ENCODE peak calls at places on chromosomes 13 and 19, in seven cellular contexts. X, R, T, V, I, C and F are unnamed samples.

GRCh38 chr13:32176696-32177095 is 138.5 kb downstream of the ZAR1L start:
- DNase-seq in I (no peak), R (no peak), T (no peak), X (no peak), C (no peak), V (no peak), F (no peak)

GRCh38 chr19:42468273-42468796 is 25.6 kb upstream of the CXCL17 start:
- DNase-seq in I (peak), V (peak), T (peak), X (no peak), R (peak), C (no peak), F (peak)

GRCh38 chr13:25169356-25169755 is 2.7 kb downstream of the AMER2 start:
- DNase-seq in C (no peak), V (no peak), T (no peak), X (no peak), I (no peak), R (no peak), F (no peak)

GRCh38 chr13:74444161-74444571 is 310.0 kb upstream of the KLF12 start:
- DNase-seq in I (no peak), X (no peak), C (no peak), V (peak), R (peak), T (peak), F (no peak)

GRCh38 chr13:99215466-99215865 is 14.8 kb downstream of the UBAC2 start:
- DNase-seq in T (no peak), I (no peak), R (no peak), C (no peak), X (no peak), V (no peak), F (no peak)

GRCh38 chr13:41670873-41671443 is 213.6 kb downstream of the RGCC start:
- DNase-seq in C (no peak), T (no peak), R (no peak), X (no peak), V (no peak), I (no peak), F (no peak)

GRCh38 chr13:107457686-107458085 is 757.6 kb downstream of the LIG4 start:
- DNase-seq in I (no peak), R (no peak), C (no peak), T (no peak), X (no peak), V (no peak), F (no peak)

GRCh38 chr13:33204130-33204927 is 81.2 kb downstream of the STARD13 start:
- DNase-seq in T (no peak), X (peak), V (peak), R (peak), C (no peak), I (peak), F (no peak)

GRCh38 chr13:32334676-32335075 is 19.4 kb downstream of the BRCA2 start:
- DNase-seq in C (no peak), V (peak), I (no peak), T (no peak), R (no peak), X (no peak), F (no peak)

GRCh38 chr13:66074018-66074615 is 1156.0 kb downstream of the PCDH9 start:
- DNase-seq in V (no peak), C (no peak), X (no peak), R (no peak), I (no peak), T (no peak), F (no peak)

GRCh38 chr13:66068683-66069082 is 1161.5 kb downstream of the PCDH9 start:
- DNase-seq in I (no peak), X (no peak), R (no peak), T (no peak), V (no peak), C (no peak), F (no peak)

GRCh38 chr13:66071018-66071417 is 1159.1 kb downstream of the PCDH9 start:
- DNase-seq in C (no peak), V (no peak), I (no peak), T (no peak), R (no peak), X (no peak), F (no peak)

GRCh38 chr13:66071608-66072007 is 1158.5 kb downstream of the PCDH9 start:
- DNase-seq in T (no peak), C (no peak), R (no peak), X (no peak), I (no peak), V (no peak), F (no peak)

GRCh38 chr13:66069570-66069969 is 1160.6 kb downstream of the PCDH9 start:
- DNase-seq in I (no peak), V (peak), C (no peak), R (peak), T (no peak), X (no peak), F (no peak)
- TF ChIP-seq CTCF in I (no peak), V (no peak), C (no peak), R (no peak), T (no peak), X (no peak), F (no peak)

DNA sequence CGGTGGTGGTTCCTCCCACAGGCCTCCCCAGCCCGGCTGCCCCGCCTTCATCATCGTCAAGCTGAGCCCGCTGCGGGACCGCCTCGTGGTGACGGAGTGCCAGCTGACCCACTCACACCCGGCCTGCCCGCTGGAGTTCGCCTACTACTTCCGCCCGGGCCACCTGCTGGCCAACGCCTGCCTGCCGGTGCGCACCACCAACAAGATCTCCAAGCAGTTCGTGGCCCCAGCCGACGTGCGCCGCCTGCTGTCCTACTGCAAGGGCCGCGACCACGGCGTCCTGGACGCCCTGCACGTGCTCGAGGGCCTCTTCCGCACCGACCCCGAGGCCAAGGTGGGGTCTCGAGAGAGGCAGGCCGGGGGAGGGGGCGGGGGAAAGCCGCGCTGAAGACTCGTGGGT is 12.0 kb downstream of the ZSWIM9 start:
- DNase-seq in C (no peak), X (no peak), I (no peak), V (no peak), R (no peak), T (no peak), F (no peak)
- TF ChIP-seq CTCF in C (no peak), X (no peak), I (peak), V (no peak), R (peak), T (no peak), F (peak)

DNA sequence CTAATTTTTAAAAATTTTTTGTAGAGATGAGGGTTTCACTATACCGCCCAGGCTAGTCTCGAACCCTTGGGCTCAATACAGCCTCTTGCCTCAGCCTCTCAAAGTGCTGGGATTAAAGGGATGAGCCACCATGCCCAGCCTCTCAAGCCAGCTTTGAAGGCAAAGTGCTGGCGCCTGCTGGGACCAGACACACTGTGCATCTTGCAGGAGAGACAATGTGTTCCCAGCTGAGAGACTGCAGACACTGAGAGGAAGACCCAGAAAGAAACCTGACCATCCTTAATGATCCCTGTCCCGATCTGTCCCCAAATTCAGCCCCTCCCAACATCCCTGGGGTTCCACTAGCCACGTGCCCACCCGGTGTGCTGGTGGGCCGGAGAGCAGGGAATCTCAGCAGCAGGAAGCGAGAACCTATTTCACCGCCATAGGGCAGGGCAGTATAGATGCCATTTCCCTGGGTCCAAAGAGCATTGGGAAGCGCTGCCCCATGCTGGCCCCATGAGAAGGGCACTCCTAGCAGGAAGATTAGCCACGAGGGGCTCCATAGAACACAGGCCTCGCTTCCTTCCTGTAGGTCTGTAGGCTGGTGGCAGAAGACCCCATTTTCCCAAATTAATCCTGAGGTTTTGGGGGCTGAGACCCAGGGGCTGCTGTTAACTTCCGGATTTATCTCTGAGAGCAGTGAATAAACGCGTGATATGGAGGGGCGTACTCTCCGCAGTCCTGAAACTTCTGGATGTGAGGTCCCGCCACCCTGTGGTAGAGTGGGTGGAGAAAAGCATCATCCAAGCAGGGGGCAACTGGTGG is 968 bp downstream of the RAVER1 start:
- DNase-seq in T (no peak), C (no peak), I (no peak), X (no peak), V (no peak), R (no peak), F (no peak)
- TF ChIP-seq CTCF in T (no peak), C (no peak), I (peak), X (no peak), V (no peak), R (peak), F (no peak)

GRCh38 chr13:49495783-49496762 is at the start of gene PHF11:
- DNase-seq in R (peak), X (peak), T (peak), C (peak), I (no peak), V (peak), F (peak)

GRCh38 chr13:49498211-49498610 is 2.5 kb downstream of the PHF11 start:
- DNase-seq in T (no peak), R (no peak), V (no peak), I (no peak), X (no peak), C (no peak), F (no peak)

GRCh38 chr13:49497272-49497671 is 1.5 kb downstream of the PHF11 start:
- DNase-seq in X (no peak), R (no peak), C (no peak), I (no peak), T (no peak), V (no peak), F (no peak)

GRCh38 chr13:49499889-49500660 is 4.3 kb downstream of the PHF11 start:
- DNase-seq in I (peak), C (no peak), X (no peak), T (no peak), R (peak), V (peak), F (no peak)

GRCh38 chr13:49494645-49495044 is 1.1 kb upstream of the PHF11 start:
- DNase-seq in X (no peak), C (no peak), R (no peak), V (no peak), T (no peak), I (no peak), F (no peak)
- TF ChIP-seq CTCF in X (no peak), C (peak), R (no peak), V (no peak), T (no peak), I (no peak), F (no peak)

DNA sequence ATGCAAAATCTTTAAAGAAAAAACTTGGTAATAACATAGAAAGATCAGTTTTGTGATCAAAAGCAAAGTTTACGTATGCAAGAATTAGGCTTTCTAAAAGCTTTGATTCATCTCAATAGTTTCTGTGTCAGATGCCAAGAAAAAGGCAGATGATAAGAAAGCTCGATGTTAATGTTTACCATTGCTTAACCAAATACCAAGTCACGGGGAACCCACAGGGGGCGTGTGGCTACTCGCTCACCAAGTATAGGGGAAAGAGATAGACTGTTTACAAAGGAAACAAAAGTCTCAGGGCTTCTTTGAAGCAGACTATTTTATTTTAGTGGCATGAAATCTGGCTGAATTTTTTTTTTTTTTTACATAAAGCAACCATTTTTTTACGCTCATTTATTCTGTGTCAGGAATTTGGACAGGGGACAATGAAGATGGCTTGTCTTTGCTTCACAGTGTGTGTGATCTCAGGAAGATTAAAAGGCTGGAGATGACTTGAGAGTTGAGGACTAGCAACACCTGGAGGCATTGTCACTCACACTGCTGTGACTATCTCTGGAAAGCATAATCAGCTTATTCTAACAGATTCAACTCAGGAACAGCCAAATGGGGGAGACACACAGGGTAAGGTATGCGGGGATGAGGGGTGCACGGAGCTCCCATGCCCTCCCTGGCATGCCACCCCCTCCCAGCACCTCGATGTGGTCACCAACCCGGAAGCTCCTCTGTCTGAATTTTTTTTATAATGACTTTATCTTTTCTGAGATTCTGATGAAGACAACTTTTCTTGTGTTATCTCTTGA is 24.9 kb downstream of the RCBTB1 start:
- DNase-seq in X (no peak), T (peak), I (no peak), C (peak), V (peak), R (peak), F (no peak)
- TF ChIP-seq CTCF in X (no peak), T (no peak), I (peak), C (peak), V (peak), R (peak), F (no peak)

DNA sequence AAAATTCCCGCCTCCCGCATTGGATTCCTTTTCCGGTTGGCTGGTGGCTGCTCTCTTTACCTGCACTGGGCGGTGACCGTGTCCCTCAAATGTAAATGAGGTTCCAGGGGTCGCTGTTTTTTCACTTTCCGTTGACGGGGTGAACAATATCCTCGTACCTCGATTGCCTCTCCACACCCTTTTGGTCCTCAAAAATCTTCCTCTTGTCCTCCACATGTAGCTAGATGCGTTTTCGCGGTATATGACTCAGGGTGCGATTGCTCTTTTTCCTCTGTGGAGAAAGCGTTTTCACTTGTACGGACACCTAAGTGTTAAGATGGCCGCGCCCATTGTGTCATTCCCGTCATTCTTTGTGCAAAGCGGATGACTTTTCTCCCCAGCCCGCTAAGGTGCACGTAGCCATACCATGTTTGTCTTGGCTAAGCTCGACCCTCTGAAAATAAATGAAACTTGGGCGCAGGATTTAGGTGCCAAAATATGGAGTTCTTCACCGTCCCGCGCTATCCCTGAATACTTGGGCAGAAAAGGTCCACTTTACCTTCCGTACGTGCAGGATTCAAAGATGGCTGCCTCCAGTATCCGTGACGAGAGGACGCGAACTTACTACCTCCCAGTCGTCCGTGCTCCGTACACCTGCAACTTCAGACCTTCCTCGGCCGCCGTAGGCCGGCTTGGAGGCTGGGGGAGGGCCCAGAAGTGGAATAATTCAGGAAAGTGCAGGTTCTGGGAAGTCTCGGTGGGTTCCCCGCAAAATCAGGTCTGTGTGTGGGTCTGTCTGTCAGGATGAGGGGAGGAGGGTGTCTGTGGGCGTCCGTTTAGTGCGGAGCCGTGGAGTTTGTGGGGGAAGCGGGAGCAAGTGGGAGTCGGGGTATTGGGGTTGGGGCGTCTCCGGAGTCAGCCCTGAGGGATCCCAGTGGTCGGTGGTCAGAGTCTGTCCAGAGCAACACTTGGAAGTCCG is at the start of gene ZNF613:
- DNase-seq in I (peak), R (peak), T (peak), X (peak), C (peak), V (peak), F (peak)
- TF ChIP-seq CTCF in I (peak), R (peak), T (peak), X (no peak), C (no peak), V (peak), F (no peak)

GRCh38 chr19:11390359-11390758 is 6.2 kb upstream of the EPOR start:
- DNase-seq in R (no peak), V (no peak), C (no peak), X (no peak), I (no peak), T (no peak), F (no peak)
- TF ChIP-seq CTCF in R (no peak), V (no peak), C (no peak), X (no peak), I (no peak), T (no peak), F (no peak)

GRCh38 chr19:13027031-13027430 is 31.8 kb downstream of the NFIX start:
- DNase-seq in C (no peak), R (no peak), V (no peak), X (no peak), T (no peak), I (no peak), F (no peak)
- TF ChIP-seq CTCF in C (no peak), R (no peak), V (no peak), X (no peak), T (no peak), I (no peak), F (no peak)